ENCODE peak calls at places on chromosomes 1 and 21, in six cellular contexts. D is mesenchymal stem cell, K is IMR-90, M is H9, P is neuronal stem cell, H is H1. G is an unnamed sample.

GRCh38 chr1:155085504-155086181 is 7.0 kb downstream of the EFNA3 start:
- DNase-seq in D (peak; percentile 55), K (peak; percentile 21), M (no peak), P (no peak), H (no peak), G (peak; percentile 84)

GRCh38 chr1:198741744-198742143 is 102.9 kb downstream of the PTPRC start:
- DNase-seq in D (no peak), K (peak; percentile 65), M (peak; percentile 41), P (no peak), H (no peak), G (no peak)

GRCh38 chr1:237478842-237479241 is 411.9 kb downstream of the ZP4 start:
- DNase-seq in D (no peak), K (no peak), M (no peak), P (no peak), H (no peak), G (no peak)

GRCh38 chr1:99240621-99241020 is 23.7 kb upstream of the PLPPR4 start:
- DNase-seq in D (no peak), K (no peak), M (no peak), P (no peak), H (no peak), G (no peak)

GRCh38 chr1:9151326-9151860 is 22.5 kb upstream of the GPR157 start:
- DNase-seq in D (no peak), K (peak; percentile 60), M (no peak), P (no peak), H (no peak), G (no peak)

GRCh38 chr1:223771814-223772770 is 59.8 kb downstream of the CAPN2 start:
- DNase-seq in D (peak; percentile 84), K (peak; percentile 91), M (peak; percentile 71), P (no peak), H (no peak), G (peak; percentile 18)

GRCh38 chr1:236027096-236027495 is 37.8 kb downstream of the NID1 start:
- DNase-seq in D (no peak), K (no peak), M (no peak), P (no peak), H (no peak), G (no peak)

GRCh38 chr1:91383461-91383860 is 21.2 kb downstream of the HFM1 start:
- DNase-seq in D (no peak), K (peak; percentile 17), M (no peak), P (no peak), H (no peak), G (no peak)

GRCh38 chr21:45330075-45330781 is 42.5 kb upstream of the POFUT2 start:
- DNase-seq in D (peak; percentile 88), K (peak; percentile 88), M (peak; percentile 47), P (no peak), H (peak; percentile 58), G (no peak)

GRCh38 chr1:171780583-171781166 is 785 bp upstream of the METTL13 start:
- DNase-seq in D (no peak), K (no peak), M (no peak), P (no peak), H (no peak), G (no peak)

GRCh38 chr1:192608671-192609070 is 27.3 kb upstream of the RGS13 start:
- DNase-seq in D (no peak), K (no peak), M (no peak), P (no peak), H (no peak), G (no peak)

GRCh38 chr1:192610114-192610958 is 25.6 kb upstream of the RGS13 start:
- DNase-seq in D (peak; percentile 52), K (peak; percentile 45), M (no peak), P (no peak), H (no peak), G (peak; percentile 57)

GRCh38 chr1:192604979-192605620 is 29.5 kb downstream of the RGS1 start:
- DNase-seq in D (peak; percentile 79), K (no peak), M (no peak), P (no peak), H (no peak), G (no peak)

GRCh38 chr1:192609110-192610079 is 26.6 kb upstream of the RGS13 start:
- DNase-seq in D (no peak), K (no peak), M (no peak), P (no peak), H (no peak), G (no peak)

GRCh38 chr1:192607836-192608235 is 28.1 kb upstream of the RGS13 start:
- DNase-seq in D (no peak), K (no peak), M (no peak), P (no peak), H (no peak), G (no peak)
- H3K18ac ChIP-seq in D (peak overlapping the region; percentile 21), K (no peak overlapping the region), M (no peak overlapping the region), P (no peak overlapping the region), H (no peak overlapping the region), G (no peak overlapping the region)

GRCh38 chr1:46343351-46343695 is 2.7 kb downstream of the NSUN4 start:
- DNase-seq in D (no peak), K (no peak), M (no peak), P (no peak), H (no peak), G (no peak)
- H3K9ac ChIP-seq in D (peak overlapping the region; percentile 11), K (no peak overlapping the region), M (no peak overlapping the region), P (no peak overlapping the region), H (no peak overlapping the region), G (no peak overlapping the region)

DNA sequence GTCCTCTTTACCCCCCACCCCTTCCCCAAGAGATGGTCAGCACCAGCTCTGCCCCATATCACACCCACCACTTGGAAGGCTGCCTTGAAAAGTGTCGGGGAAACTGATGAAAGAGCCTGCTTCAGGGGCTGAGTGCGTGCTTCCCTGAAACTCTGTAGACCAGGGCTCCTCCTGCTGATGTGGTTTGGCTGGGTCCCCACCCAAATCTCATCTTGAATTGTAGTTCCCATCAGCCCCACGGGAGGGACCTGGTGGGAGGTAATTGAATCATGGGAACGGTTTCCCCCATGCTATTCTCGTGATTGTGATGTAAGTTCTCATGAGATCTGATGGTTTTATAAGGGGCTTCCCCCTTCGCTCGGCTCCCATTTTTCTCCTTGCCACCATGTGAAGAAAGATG is 36.4 kb downstream of the UBIAD1 start:
- DNase-seq in D (no peak), K (no peak), M (no peak), P (no peak), H (no peak), G (no peak)
- H3K14ac ChIP-seq in D (no peak overlapping the region), K (no peak overlapping the region), M (no peak overlapping the region), P (no peak overlapping the region), H (no peak overlapping the region), G (no peak overlapping the region)

GRCh38 chr1:17915511-17916205 is 160.5 kb downstream of the ACTL8 start:
- DNase-seq in D (no peak), K (no peak), M (peak; percentile 10), P (no peak), H (no peak), G (no peak)
- H3K18ac ChIP-seq in D (no peak overlapping the region), K (no peak overlapping the region), M (no peak overlapping the region), P (no peak overlapping the region), H (no peak overlapping the region), G (no peak overlapping the region)

GRCh38 chr1:93905734-93906133 is 3.5 kb downstream of the GCLM start:
- DNase-seq in D (peak; percentile 63), K (peak; percentile 62), M (no peak), P (no peak), H (no peak), G (no peak)

GRCh38 chr1:93909146-93910050 is at the start of gene GCLM:
- DNase-seq in D (peak; percentile 94), K (peak; percentile 94), M (peak; percentile 96), P (peak; percentile 89), H (peak; percentile 82), G (peak; percentile 99)

GRCh38 chr1:93908394-93909145 is 660 bp downstream of the GCLM start:
- DNase-seq in D (no peak), K (no peak), M (peak; percentile 53), P (peak; percentile 21), H (no peak), G (peak; percentile 57)

GRCh38 chr1:93906480-93906879 is 2.8 kb downstream of the GCLM start:
- DNase-seq in D (no peak), K (no peak), M (no peak), P (no peak), H (no peak), G (no peak)

GRCh38 chr1:93907718-93908117 is 1.5 kb downstream of the GCLM start:
- DNase-seq in D (peak; percentile 51), K (peak; percentile 54), M (no peak), P (no peak), H (no peak), G (no peak)
- H3K9ac ChIP-seq in D (peak overlapping the region; percentile 95), K (peak overlapping the region; percentile 44), M (no peak overlapping the region), P (no peak overlapping the region), H (no peak overlapping the region), G (no peak overlapping the region)

GRCh38 chr1:76474922-76475321 is 392.4 kb upstream of the ST6GALNAC5 start:
- DNase-seq in D (no peak), K (no peak), M (no peak), P (no peak), H (no peak), G (no peak)

GRCh38 chr1:76482272-76482671 is 385.0 kb upstream of the ST6GALNAC5 start:
- DNase-seq in D (no peak), K (no peak), M (no peak), P (no peak), H (no peak), G (no peak)

GRCh38 chr1:76477131-76477530 is 390.1 kb upstream of the ST6GALNAC5 start:
- DNase-seq in D (no peak), K (no peak), M (no peak), P (no peak), H (no peak), G (no peak)
- H3K14ac ChIP-seq in D (no peak overlapping the region), K (no peak overlapping the region), M (no peak overlapping the region), P (no peak overlapping the region), H (no peak overlapping the region), G (no peak overlapping the region)

GRCh38 chr21:31358148-31358547 is 14.1 kb upstream of the TIAM1 start:
- DNase-seq in D (no peak), K (no peak), M (no peak), P (no peak), H (no peak), G (no peak)

GRCh38 chr21:31354122-31354521 is 10.1 kb upstream of the TIAM1 start:
- DNase-seq in D (no peak), K (no peak), M (no peak), P (no peak), H (no peak), G (peak; percentile 85)

GRCh38 chr21:31351973-31352372 is 7.9 kb upstream of the TIAM1 start:
- DNase-seq in D (no peak), K (no peak), M (no peak), P (no peak), H (no peak), G (peak; percentile 83)

GRCh38 chr21:31352841-31353240 is 8.8 kb upstream of the TIAM1 start:
- DNase-seq in D (no peak), K (no peak), M (no peak), P (no peak), H (no peak), G (peak; percentile 90)

GRCh38 chr21:31354604-31355443 is 10.8 kb upstream of the TIAM1 start:
- DNase-seq in D (peak; percentile 36), K (peak; percentile 87), M (no peak), P (no peak), H (no peak), G (peak; percentile 92)
- H3K18ac ChIP-seq in D (no peak overlapping the region), K (no peak overlapping the region), M (no peak overlapping the region), P (no peak overlapping the region), H (no peak overlapping the region), G (no peak overlapping the region)